ENCODE peak calls at places on chromosomes 5 and 9, in eight cellular contexts. P, J, D, Y, B, C, X and U are unnamed samples.

GRCh38 chr5:16456103-16456832 is 9.3 kb downstream of the ZNF622 start:
- DNase-seq in X (peak; percentile 78), B (peak; percentile 43), C (peak; percentile 84), D (peak; percentile 96), Y (peak; percentile 74), J (peak; percentile 49), P (peak; percentile 81), U (peak; percentile 89)

GRCh38 chr5:111083323-111083722 is 8.8 kb upstream of the WDR36 start:
- DNase-seq in B (no peak), Y (peak; percentile 76), D (no peak), P (no peak), X (no peak), C (no peak), J (no peak), U (no peak)

GRCh38 chr5:61965074-61965473 is 340.9 kb upstream of the KIF2A start:
- DNase-seq in Y (no peak), B (no peak), J (no peak), D (no peak), P (no peak), X (no peak), C (peak; percentile 19), U (no peak)

GRCh38 chr9:75001719-75002421 is 26.2 kb downstream of the CARNMT1 start:
- DNase-seq in X (peak; percentile 86), J (peak; percentile 74), C (peak; percentile 93), D (peak; percentile 76), P (peak; percentile 78), Y (peak; percentile 84), B (peak; percentile 44), U (peak; percentile 90)

GRCh38 chr9:96031366-96031824 is 155.9 kb downstream of the ERCC6L2 start:
- DNase-seq in B (peak; percentile 83), J (no peak), C (peak; percentile 77), Y (no peak), X (no peak), P (no peak), D (peak; percentile 91), U (no peak)

GRCh38 chr5:22852807-22853670 is at the start of gene CDH12:
- DNase-seq in C (peak; percentile 26), P (peak; percentile 0), Y (no peak), J (no peak), B (no peak), X (peak; percentile 27), D (peak; percentile 25), U (peak; percentile 73)

GRCh38 chr5:1516615-1517601 is 6.9 kb downstream of the LPCAT1 start:
- DNase-seq in P (peak; percentile 90), D (peak; percentile 87), X (no peak), Y (no peak), J (no peak), B (no peak), C (no peak), U (no peak)

GRCh38 chr9:88988796-88989641 is 2.2 kb upstream of the S1PR3 start:
- DNase-seq in B (no peak), C (no peak), J (no peak), Y (peak; percentile 21), P (peak; percentile 79), X (peak; percentile 45), D (no peak), U (no peak)

GRCh38 chr5:177288191-177288590 is 15.3 kb downstream of the RAB24 start:
- DNase-seq in Y (no peak), X (no peak), J (no peak), D (no peak), P (no peak), C (no peak), B (no peak), U (no peak)

GRCh38 chr5:98872679-98873078 is 56.1 kb downstream of the CHD1 start:
- DNase-seq in Y (no peak), P (peak; percentile 64), C (no peak), X (no peak), B (no peak), J (no peak), D (peak; percentile 54), U (no peak)

GRCh38 chr9:8349369-8349768 is 549.8 kb upstream of the DMAC1 start:
- DNase-seq in Y (no peak), J (no peak), C (no peak), X (no peak), B (peak; percentile 32), P (no peak), D (no peak), U (no peak)

GRCh38 chr5:133993152-133993548 is 11.6 kb downstream of the VDAC1 start:
- DNase-seq in B (no peak), D (peak; percentile 82), P (peak; percentile 86), X (no peak), Y (no peak), C (no peak), J (no peak), U (no peak)

GRCh38 chr9:98951967-98952366 is 8.3 kb downstream of the COL15A1 start:
- DNase-seq in P (no peak), X (no peak), J (no peak), C (no peak), Y (no peak), D (no peak), B (no peak), U (no peak)

GRCh38 chr9:109791747-109792146 is 11.7 kb downstream of the PALM2AKAP2 start:
- DNase-seq in D (no peak), Y (no peak), P (no peak), C (no peak), B (no peak), X (no peak), J (no peak), U (no peak)

GRCh38 chr5:958701-959571 is 49.7 kb upstream of the NKD2 start:
- DNase-seq in B (peak; percentile 43), X (no peak), C (no peak), Y (no peak), D (peak; percentile 87), P (peak; percentile 73), J (peak; percentile 13), U (no peak)

GRCh38 chr5:2610986-2611385 is 140.5 kb downstream of the IRX2 start:
- DNase-seq in D (no peak), J (no peak), B (no peak), C (no peak), P (no peak), X (no peak), Y (no peak), U (no peak)

GRCh38 chr5:51567636-51568035 is 184.4 kb downstream of the ISL1 start:
- DNase-seq in X (no peak), D (no peak), P (no peak), C (no peak), Y (no peak), B (no peak), J (no peak), U (no peak)

GRCh38 chr5:89044665-89045200 is 161.7 kb upstream of the MEF2C start:
- DNase-seq in X (no peak), P (no peak), Y (no peak), B (no peak), J (no peak), C (no peak), D (no peak), U (no peak)

GRCh38 chr5:10441083-10441991 is at the start of gene ROPN1L:
- DNase-seq in C (peak; percentile 92), Y (peak; percentile 57), D (peak; percentile 98), B (peak; percentile 99), X (peak; percentile 88), J (peak; percentile 54), P (peak; percentile 94), U (peak; percentile 93)
- H3K27ac ChIP-seq in C (peak within 1 kb of the TSS; percentile 68), Y (no peak within 1 kb of the TSS), D (no peak within 1 kb of the TSS), B (peak within 1 kb of the TSS; percentile 70), X (no peak within 1 kb of the TSS), J (peak within 1 kb of the TSS; percentile 40), P (peak within 1 kb of the TSS; percentile 63), U (no peak within 1 kb of the TSS)

GRCh38 chr9:90002299-90003045 is 397.7 kb downstream of the GADD45G start:
- DNase-seq in Y (peak; percentile 24), C (no peak), D (no peak), P (no peak), X (no peak), B (peak; percentile 54), J (no peak), U (no peak)

GRCh38 chr9:90003046-90003355 is 398.2 kb downstream of the GADD45G start:
- DNase-seq in C (no peak), B (no peak), D (no peak), Y (no peak), J (no peak), X (no peak), P (no peak), U (no peak)

GRCh38 chr9:90000925-90001324 is 396.1 kb downstream of the GADD45G start:
- DNase-seq in B (no peak), D (no peak), P (no peak), Y (no peak), J (no peak), X (no peak), C (no peak), U (no peak)

GRCh38 chr9:89999534-90000370 is 394.9 kb downstream of the GADD45G start:
- DNase-seq in C (peak; percentile 82), B (peak; percentile 23), Y (peak; percentile 69), J (no peak), X (peak; percentile 79), P (peak; percentile 65), D (peak; percentile 35), U (peak; percentile 6)

GRCh38 chr9:90001756-90002155 is 396.9 kb downstream of the GADD45G start:
- DNase-seq in Y (no peak), P (no peak), X (no peak), C (no peak), B (peak; percentile 72), J (no peak), D (no peak), U (no peak)
- TF ChIP-seq EZH2phosphoT487 in Y (no peak), P (no peak), X (no peak), C (no peak), B (no peak), J (no peak), D (no peak), U (no peak)

DNA sequence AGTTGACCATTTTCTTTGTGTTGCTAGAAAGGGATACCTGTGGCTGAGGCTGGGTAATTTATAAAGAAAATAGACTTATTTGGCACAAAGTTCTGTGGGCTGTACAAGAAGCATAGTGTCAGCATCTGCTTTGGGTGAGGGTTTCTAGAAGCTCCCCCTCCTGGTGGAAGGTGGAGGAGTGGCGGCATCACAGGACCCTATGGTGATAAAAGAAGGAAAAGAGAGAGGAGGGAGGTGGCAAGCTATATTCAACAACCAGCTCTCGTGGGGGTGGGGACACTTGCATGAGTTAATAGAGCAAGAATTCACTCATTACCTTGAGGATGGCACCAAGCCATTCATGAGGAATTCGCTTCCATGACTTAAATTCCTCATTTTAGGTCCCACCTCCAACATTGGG is 2041.4 kb upstream of the CDH9 start:
- DNase-seq in J (no peak), C (no peak), Y (no peak), D (peak; percentile 30), X (no peak), B (peak; percentile 5), P (no peak), U (peak; percentile 70)
- H3K9me2 ChIP-seq in J (no peaks in the 10 kb centered on the region), C (no peaks in the 10 kb centered on the region), Y (no peaks in the 10 kb centered on the region), D (no peaks in the 10 kb centered on the region), X (no peaks in the 10 kb centered on the region), B (no peaks in the 10 kb centered on the region), P (no peaks in the 10 kb centered on the region), U (no peaks in the 10 kb centered on the region)

DNA sequence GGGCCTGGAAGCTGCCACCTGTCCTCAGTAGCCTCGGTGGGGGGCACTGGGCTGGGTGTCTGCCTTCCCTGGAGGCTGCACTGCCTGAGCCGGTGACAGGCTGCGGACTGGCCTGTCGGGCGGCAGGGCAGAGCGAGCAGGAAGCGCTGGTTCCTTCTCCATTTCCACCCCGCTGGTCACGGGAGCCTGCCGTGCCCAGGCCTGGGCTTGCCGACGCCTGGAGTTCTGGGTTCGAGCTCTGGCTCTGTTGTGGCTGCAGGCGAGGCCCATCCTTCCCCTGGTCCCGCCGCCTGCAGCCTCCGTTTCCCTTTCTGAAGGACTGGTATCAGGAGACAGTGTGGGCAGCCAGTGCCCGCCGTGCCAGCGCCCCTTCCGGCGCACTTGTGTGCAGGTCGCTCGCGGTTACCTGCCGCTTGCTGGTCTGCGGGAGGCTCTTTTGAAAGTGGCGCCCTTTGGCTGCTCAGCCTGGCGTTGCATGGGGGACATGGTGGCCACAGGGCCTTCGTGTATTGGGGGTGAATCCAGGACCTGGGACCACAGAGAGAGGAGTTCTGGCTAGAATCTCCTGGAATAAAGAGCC is 34.0 kb downstream of the RXRA start:
- DNase-seq in Y (no peak), X (no peak), D (no peak), B (no peak), P (no peak), J (no peak), C (no peak), U (no peak)
- H3K27ac ChIP-seq in Y (no peak overlapping the region), X (no peak overlapping the region), D (no peak overlapping the region), B (peak overlapping the region; percentile 56), P (no peak overlapping the region), J (no peak overlapping the region), C (no peak overlapping the region), U (no peak overlapping the region)